ENCODE peak calls at places on chromosomes 1 and 21, in seven cellular contexts. E is GM23248, M is AG10803, S is astrocyte of the spinal cord, A is colonic mucosa, D is small intestine, L is A549. X is an unnamed sample.
A peak's percentile ranks its signal among the peaks of the same experiment; 100 is the strongest.

GRCh38 chr1:69824932-69825331 is 257.2 kb downstream of the LRRC7 start:
- DNase-seq in E (peak; percentile 66), A (no peak), L (no peak), S (peak; percentile 6), D (no peak), M (peak; percentile 26), X (no peak)

GRCh38 chr1:47178665-47179022 is 11.2 kb downstream of the PDZK1IP1 start:
- DNase-seq in M (no peak), D (no peak), S (no peak), L (no peak), A (no peak), E (no peak), X (no peak)

GRCh38 chr1:93440272-93440671 is 7.6 kb upstream of the FNBP1L start:
- DNase-seq in S (no peak), L (no peak), E (no peak), A (no peak), M (no peak), D (no peak), X (peak; percentile 67)

GRCh38 chr1:173328961-173329360 is 121.8 kb upstream of the TNFSF4 start:
- DNase-seq in S (peak; percentile 22), D (no peak), A (no peak), L (no peak), M (no peak), E (no peak), X (no peak)

GRCh38 chr1:60280256-60280655 is 206.7 kb upstream of the C1orf87 start:
- DNase-seq in L (no peak), A (peak; percentile 18), D (no peak), S (no peak), E (peak; percentile 49), M (peak; percentile 74), X (peak; percentile 16)

GRCh38 chr1:101474039-101474665 is 237.3 kb downstream of the S1PR1 start:
- DNase-seq in D (peak; percentile 1), E (peak; percentile 24), M (no peak), L (no peak), S (no peak), A (no peak), X (peak; percentile 54)

GRCh38 chr1:36981771-36982622 is 52.3 kb downstream of the GRIK3 start:
- DNase-seq in A (no peak), E (no peak), M (no peak), L (no peak), S (no peak), D (no peak), X (no peak)

GRCh38 chr1:108592030-108592759 is 32.3 kb downstream of the EEIG2 start:
- DNase-seq in E (no peak), S (peak; percentile 18), M (no peak), A (no peak), L (no peak), D (no peak), X (no peak)

GRCh38 chr1:37793773-37794371 is at the start of gene MANEAL:
- DNase-seq in A (peak; percentile 44), D (peak; percentile 35), S (peak; percentile 26), L (peak; percentile 39), M (peak; percentile 54), E (peak; percentile 76), X (no peak)

GRCh38 chr1:91608876-91609275 is 108.2 kb downstream of the CDC7 start:
- DNase-seq in E (peak; percentile 84), A (no peak), M (peak; percentile 82), L (no peak), D (no peak), S (peak; percentile 41), X (no peak)

GRCh38 chr1:203913045-203913444 is 51.6 kb downstream of the SNRPE start:
- DNase-seq in M (peak; percentile 52), E (no peak), S (peak; percentile 7), A (no peak), D (no peak), L (no peak), X (peak; percentile 24)

GRCh38 chr1:93016171-93016570 is 54.9 kb upstream of the DIPK1A start:
- DNase-seq in A (no peak), D (no peak), M (peak; percentile 18), E (peak; percentile 18), L (no peak), S (no peak), X (no peak)

GRCh38 chr1:2110738-2111673 is 60.8 kb downstream of the PRKCZ start:
- DNase-seq in D (no peak), S (no peak), L (no peak), M (no peak), A (no peak), E (no peak), X (no peak)

DNA sequence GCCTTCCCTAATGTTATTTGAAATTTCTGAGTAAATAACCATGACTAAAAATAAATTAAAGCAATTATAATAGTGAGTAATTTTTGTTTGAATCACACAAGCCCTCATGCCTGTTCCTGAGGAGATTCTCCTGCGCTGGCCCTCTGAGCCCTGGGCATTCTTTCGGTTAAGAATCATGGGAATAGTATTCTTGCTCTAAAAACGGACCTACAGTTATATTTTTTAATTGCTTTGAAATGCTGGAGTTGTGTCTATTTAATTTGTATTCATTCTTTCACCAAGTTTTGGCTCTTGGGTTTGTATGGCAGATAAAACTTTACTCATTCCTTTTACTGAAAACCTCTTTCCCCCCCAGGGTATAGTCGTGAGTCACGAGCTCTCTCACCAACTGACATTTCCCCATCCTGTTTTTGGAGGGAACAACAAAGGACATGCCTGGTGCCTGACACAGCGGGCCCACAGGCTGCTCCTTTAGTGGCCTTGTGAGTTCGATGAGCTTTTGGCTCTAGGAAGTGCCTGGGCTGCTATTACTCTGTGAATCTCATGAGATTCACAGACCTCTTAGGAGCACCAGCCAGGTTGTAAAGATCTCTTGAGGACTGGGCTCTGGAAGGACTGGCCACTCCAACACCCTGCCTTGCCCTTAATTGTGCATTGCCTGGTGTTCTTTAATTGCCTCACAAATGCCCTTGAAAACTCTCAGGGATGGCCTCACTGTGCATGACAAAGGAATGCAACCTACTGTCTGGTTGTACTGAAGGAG is 58.6 kb downstream of the DDR2 start:
- DNase-seq in D (no peak), E (peak; percentile 98), A (no peak), S (peak; percentile 88), L (no peak), M (peak; percentile 97), X (no peak)
- H3K4me3 ChIP-seq in D (no peak overlapping the region), E (peak overlapping the region; percentile 21), A (no peak overlapping the region), S (no peak overlapping the region), L (no peak overlapping the region), M (no peak overlapping the region), X (no peak overlapping the region)

GRCh38 chr21:42234026-42234425 is 15.1 kb downstream of the ABCG1 start:
- DNase-seq in L (no peak), A (no peak), E (no peak), M (no peak), D (peak; percentile 30), S (no peak), X (no peak)
- H3K4me3 ChIP-seq in L (peak overlapping the region; percentile 44), A (peak overlapping the region; percentile 37), E (no peak overlapping the region), M (no peak overlapping the region), D (peak overlapping the region; percentile 47), S (no peak overlapping the region), X (peak overlapping the region; percentile 63)

GRCh38 chr1:41368384-41368783 is 7.2 kb downstream of the FOXO6 start:
- DNase-seq in S (no peak), A (no peak), E (no peak), D (no peak), L (no peak), M (no peak), X (no peak)

GRCh38 chr1:41367102-41367537 is 5.9 kb downstream of the FOXO6 start:
- DNase-seq in L (no peak), M (no peak), E (no peak), S (no peak), A (no peak), D (no peak), X (no peak)

GRCh38 chr1:41365772-41366427 is 4.7 kb downstream of the FOXO6 start:
- DNase-seq in L (no peak), M (no peak), E (no peak), S (no peak), A (peak; percentile 29), D (no peak), X (peak; percentile 33)

GRCh38 chr1:41365320-41365633 is 4.0 kb downstream of the FOXO6 start:
- DNase-seq in S (no peak), E (no peak), A (no peak), M (no peak), D (no peak), L (no peak), X (no peak)

GRCh38 chr1:41366428-41367101 is 5.3 kb downstream of the FOXO6 start:
- DNase-seq in S (no peak), A (peak; percentile 38), E (no peak), D (peak; percentile 17), L (no peak), M (no peak), X (peak; percentile 37)
- H3K4me3 ChIP-seq in S (no peak overlapping the region), A (peak overlapping the region; percentile 40), E (no peak overlapping the region), D (peak overlapping the region; percentile 41), L (peak overlapping the region; percentile 48), M (no peak overlapping the region), X (peak overlapping the region; percentile 56)

DNA sequence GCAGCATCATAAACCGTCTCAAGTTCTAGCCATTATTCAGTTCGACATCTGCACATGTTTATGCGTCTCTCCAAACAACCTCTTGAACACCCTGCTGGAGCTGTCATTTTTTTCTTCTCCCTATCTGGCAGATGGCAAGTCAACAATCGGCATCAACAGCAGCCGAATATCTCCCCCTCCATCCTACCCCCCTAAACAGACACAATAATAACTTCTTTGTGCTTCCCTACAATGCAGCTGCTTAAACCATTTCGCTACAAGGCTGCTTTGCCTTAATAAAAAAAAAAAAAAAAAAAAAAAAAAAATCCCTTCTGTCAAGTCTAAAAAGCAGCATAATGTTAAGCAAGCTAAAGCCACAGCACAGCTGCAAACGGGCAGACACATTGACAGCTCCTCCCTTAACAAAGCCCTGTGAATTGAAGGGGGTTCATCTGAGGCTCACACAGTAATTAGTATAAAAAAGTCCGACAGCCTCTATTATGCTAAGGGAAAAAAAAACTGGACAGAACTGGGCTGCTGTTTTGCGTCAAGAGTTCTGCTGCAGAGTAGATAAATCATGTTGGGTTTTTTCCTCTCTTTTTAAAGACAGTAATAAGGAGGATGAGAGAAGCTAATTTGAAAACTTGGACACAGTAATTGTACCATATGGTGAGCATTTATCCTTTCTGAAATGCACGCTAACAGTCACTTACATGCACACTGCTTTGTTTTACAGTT is 136.4 kb downstream of the AKT3 start:
- DNase-seq in A (no peak), D (no peak), E (peak; percentile 47), L (no peak), M (peak; percentile 90), S (peak; percentile 50), X (peak; percentile 3)
- H3K4me3 ChIP-seq in A (no peak overlapping the region), D (no peak overlapping the region), E (peak overlapping the region; percentile 55), L (no peak overlapping the region), M (peak overlapping the region; percentile 35), S (no peak overlapping the region), X (no peak overlapping the region)

GRCh38 chr1:27724961-27725373 is 794 bp upstream of the FAM76A start:
- DNase-seq in E (peak; percentile 42), A (peak; percentile 34), S (no peak), L (no peak), D (peak; percentile 66), M (peak; percentile 6), X (no peak)
- H3K4me3 ChIP-seq in E (peak overlapping the region; percentile 72), A (peak overlapping the region; percentile 97), S (peak overlapping the region; percentile 42), L (peak overlapping the region; percentile 41), D (peak overlapping the region; percentile 46), M (peak overlapping the region; percentile 55), X (peak overlapping the region; percentile 34)